ENCODE peak calls at places on chromosomes 7 and 10, in six cellular contexts. One of them, this sample, is unnamed.

GRCh38 chr7:30428586-30429530 is 49.7 kb downstream of the NOD1 start:
- DNase-seq in astrocyte of the cerebellum: no peak
- DNase-seq in stomach: no peak
- DNase-seq in ACHN: no peak
- DNase-seq in stimulated activated naive CD4-positive, alpha-beta T cell: no peak
- DNase-seq in M059J: no peak
- DNase-seq in this sample: no peak

GRCh38 chr7:154882931-154883474 is 119.9 kb downstream of the PAXIP1 start:
- DNase-seq in stomach: no peak
- DNase-seq in ACHN: no peak
- DNase-seq in astrocyte of the cerebellum: no peak
- DNase-seq in M059J: no peak
- DNase-seq in stimulated activated naive CD4-positive, alpha-beta T cell: no peak
- DNase-seq in this sample: no peak

GRCh38 chr7:38492010-38492409 is 139.2 kb downstream of the AMPH start:
- DNase-seq in stimulated activated naive CD4-positive, alpha-beta T cell: no peak
- DNase-seq in astrocyte of the cerebellum: no peak
- DNase-seq in M059J: no peak
- DNase-seq in stomach: no peak
- DNase-seq in ACHN: no peak
- DNase-seq in this sample: no peak

GRCh38 chr7:65509368-65510186 is 135.9 kb downstream of the ZNF92 start:
- DNase-seq in M059J: peak
- DNase-seq in ACHN: no peak
- DNase-seq in stomach: peak
- DNase-seq in astrocyte of the cerebellum: no peak
- DNase-seq in stimulated activated naive CD4-positive, alpha-beta T cell: no peak
- DNase-seq in this sample: no peak

GRCh38 chr10:24824124-24824523 is 100.4 kb upstream of the ARHGAP21 start:
- DNase-seq in stomach: no peak
- DNase-seq in astrocyte of the cerebellum: no peak
- DNase-seq in M059J: no peak
- DNase-seq in ACHN: no peak
- DNase-seq in stimulated activated naive CD4-positive, alpha-beta T cell: no peak
- DNase-seq in this sample: no peak

GRCh38 chr10:104638861-104639594 is 2.1 kb upstream of the SORCS3 start:
- DNase-seq in ACHN: peak
- DNase-seq in stomach: no peak
- DNase-seq in astrocyte of the cerebellum: no peak
- DNase-seq in M059J: no peak
- DNase-seq in stimulated activated naive CD4-positive, alpha-beta T cell: no peak
- DNase-seq in this sample: peak

GRCh38 chr7:66099551-66100407 is 14.9 kb upstream of the CRCP start:
- DNase-seq in astrocyte of the cerebellum: peak
- DNase-seq in stomach: peak
- DNase-seq in ACHN: peak
- DNase-seq in M059J: peak
- DNase-seq in stimulated activated naive CD4-positive, alpha-beta T cell: peak
- DNase-seq in this sample: peak

GRCh38 chr10:49163741-49164140 is 24.4 kb downstream of the TMEM273 start:
- DNase-seq in stomach: no peak
- DNase-seq in ACHN: no peak
- DNase-seq in M059J: peak
- DNase-seq in astrocyte of the cerebellum: peak
- DNase-seq in stimulated activated naive CD4-positive, alpha-beta T cell: no peak
- DNase-seq in this sample: no peak

GRCh38 chr7:115707236-115707635 is 323.3 kb downstream of the TFEC start:
- DNase-seq in astrocyte of the cerebellum: no peak
- DNase-seq in stomach: no peak
- DNase-seq in M059J: peak
- DNase-seq in stimulated activated naive CD4-positive, alpha-beta T cell: no peak
- DNase-seq in ACHN: peak
- DNase-seq in this sample: peak

GRCh38 chr10:122505885-122506284 is 44.5 kb downstream of the HTRA1 start:
- DNase-seq in stimulated activated naive CD4-positive, alpha-beta T cell: no peak
- DNase-seq in astrocyte of the cerebellum: no peak
- DNase-seq in M059J: no peak
- DNase-seq in ACHN: no peak
- DNase-seq in stomach: no peak
- DNase-seq in this sample: no peak

GRCh38 chr10:11424456-11425287 is 186.8 kb downstream of the USP6NL start:
- DNase-seq in ACHN: peak
- DNase-seq in astrocyte of the cerebellum: peak
- DNase-seq in stimulated activated naive CD4-positive, alpha-beta T cell: no peak
- DNase-seq in M059J: peak
- DNase-seq in stomach: peak
- DNase-seq in this sample: peak

GRCh38 chr10:5448333-5449048 is 36.1 kb downstream of the NET1 start:
- DNase-seq in stimulated activated naive CD4-positive, alpha-beta T cell: no peak
- DNase-seq in ACHN: no peak
- DNase-seq in M059J: no peak
- DNase-seq in astrocyte of the cerebellum: no peak
- DNase-seq in stomach: no peak
- DNase-seq in this sample: peak

This sample was measured in hepatocyte.